ENCODE peak calls at places on chromosome 2, in eight cellular contexts. E is lower lobe of right lung, F is cardiac muscle cell, J is choroid plexus epithelial cell, P is fibroblast of lung, C is fibroblast of the aortic adventitia, L is omental fat pad, H is HFFc6. Y is an unnamed sample.

GRCh38 chr2:74845217-74845751 is 11.4 kb downstream of the HK2 start:
- DNase-seq in E (peak), F (no peak), J (peak), P (peak), C (peak), L (peak), H (peak), Y (no peak)

GRCh38 chr2:23691106-23691470 is 235.8 kb downstream of the ATAD2B start:
- DNase-seq in E (no peak), F (no peak), J (no peak), P (no peak), C (no peak), L (no peak), H (no peak), Y (no peak)

GRCh38 chr2:202317080-202317859 is 51.7 kb downstream of the NOP58 start:
- DNase-seq in E (no peak), F (no peak), J (peak), P (peak), C (peak), L (no peak), H (peak), Y (no peak)

GRCh38 chr2:197011033-197011432 is 84.5 kb upstream of the PGAP1 start:
- DNase-seq in E (no peak), F (no peak), J (no peak), P (no peak), C (no peak), L (no peak), H (no peak), Y (no peak)

GRCh38 chr2:191218292-191218898 is 26.8 kb upstream of the MYO1B start:
- DNase-seq in E (no peak), F (peak), J (peak), P (peak), C (peak), L (no peak), H (peak), Y (peak)

GRCh38 chr2:113103958-113104627 is 23.3 kb upstream of the IL1RN start:
- DNase-seq in E (no peak), F (no peak), J (no peak), P (no peak), C (peak), L (no peak), H (no peak), Y (no peak)

GRCh38 chr2:39782591-39782990 is 3.5 kb upstream of the THUMPD2 start:
- DNase-seq in E (no peak), F (no peak), J (no peak), P (no peak), C (no peak), L (no peak), H (no peak), Y (no peak)

GRCh38 chr2:228657807-228658402 is 476.4 kb upstream of the SPHKAP start:
- DNase-seq in E (no peak), F (peak), J (peak), P (peak), C (peak), L (no peak), H (peak), Y (no peak)

GRCh38 chr2:237766334-237766733 is 32.2 kb upstream of the RBM44 start:
- DNase-seq in E (no peak), F (no peak), J (peak), P (no peak), C (no peak), L (no peak), H (peak), Y (no peak)

GRCh38 chr2:176768185-176768584 is 444.4 kb upstream of the HNRNPA3 start:
- DNase-seq in E (no peak), F (no peak), J (no peak), P (no peak), C (no peak), L (peak), H (no peak), Y (no peak)

GRCh38 chr2:235688511-235689426 is 194.9 kb downstream of the AGAP1 start:
- DNase-seq in E (no peak), F (no peak), J (no peak), P (no peak), C (no peak), L (no peak), H (no peak), Y (no peak)

GRCh38 chr2:8374782-8375181 is 307.1 kb upstream of the ID2 start:
- DNase-seq in E (no peak), F (no peak), J (no peak), P (no peak), C (no peak), L (no peak), H (no peak), Y (no peak)

GRCh38 chr2:67215214-67215613 is 181.9 kb upstream of the ETAA1 start:
- DNase-seq in E (peak), F (peak), J (peak), P (peak), C (peak), L (no peak), H (peak), Y (peak)

GRCh38 chr2:29844713-29845320 is 76.6 kb downstream of the ALK start:
- DNase-seq in E (no peak), F (no peak), J (peak), P (no peak), C (peak), L (no peak), H (no peak), Y (no peak)

GRCh38 chr2:104804148-104804890 is 49.6 kb upstream of the POU3F3 start:
- DNase-seq in E (no peak), F (no peak), J (peak), P (no peak), C (no peak), L (no peak), H (no peak), Y (no peak)
- TF ChIP-seq CTCF in E (no peak), F (no peak), J (peak), P (no peak), C (no peak), L (no peak), H (no peak), Y (no peak)

GRCh38 chr2:207484444-207485391 is 45.0 kb upstream of the CREB1 start:
- DNase-seq in E (no peak), F (peak), J (no peak), P (no peak), C (peak), L (no peak), H (no peak), Y (no peak)

GRCh38 chr2:207490441-207490840 is 39.3 kb upstream of the CREB1 start:
- DNase-seq in E (no peak), F (no peak), J (no peak), P (no peak), C (no peak), L (no peak), H (no peak), Y (no peak)

GRCh38 chr2:207491086-207491485 is 38.7 kb upstream of the CREB1 start:
- DNase-seq in E (no peak), F (peak), J (no peak), P (no peak), C (no peak), L (no peak), H (peak), Y (no peak)

GRCh38 chr2:207489251-207489650 is 40.5 kb upstream of the CREB1 start:
- DNase-seq in E (no peak), F (no peak), J (no peak), P (no peak), C (no peak), L (no peak), H (no peak), Y (no peak)

GRCh38 chr2:207487650-207488315 is 42.0 kb upstream of the CREB1 start:
- DNase-seq in E (no peak), F (no peak), J (peak), P (peak), C (peak), L (no peak), H (peak), Y (no peak)
- TF ChIP-seq CTCF in E (no peak), F (peak), J (peak), P (no peak), C (peak), L (no peak), H (peak), Y (no peak)

GRCh38 chr2:239763433-239764097 is 261.6 kb downstream of the NDUFA10 start:
- DNase-seq in E (no peak), F (no peak), J (no peak), P (no peak), C (no peak), L (no peak), H (no peak), Y (no peak)
- TF ChIP-seq CTCF in E (no peak), F (no peak), J (no peak), P (no peak), C (no peak), L (no peak), H (no peak), Y (peak)

GRCh38 chr2:96471772-96472171 is 33.4 kb downstream of the NEURL3 start:
- DNase-seq in E (no peak), F (no peak), J (no peak), P (no peak), C (no peak), L (no peak), H (no peak), Y (no peak)

GRCh38 chr2:96470089-96470488 is 35.1 kb downstream of the NEURL3 start:
- DNase-seq in E (no peak), F (no peak), J (no peak), P (no peak), C (no peak), L (no peak), H (no peak), Y (no peak)

GRCh38 chr2:96468904-96469303 is 36.3 kb downstream of the NEURL3 start:
- DNase-seq in E (no peak), F (no peak), J (no peak), P (no peak), C (no peak), L (no peak), H (no peak), Y (no peak)

GRCh38 chr2:96464651-96465050 is 40.5 kb downstream of the NEURL3 start:
- DNase-seq in E (no peak), F (no peak), J (no peak), P (no peak), C (no peak), L (no peak), H (no peak), Y (no peak)

DNA sequence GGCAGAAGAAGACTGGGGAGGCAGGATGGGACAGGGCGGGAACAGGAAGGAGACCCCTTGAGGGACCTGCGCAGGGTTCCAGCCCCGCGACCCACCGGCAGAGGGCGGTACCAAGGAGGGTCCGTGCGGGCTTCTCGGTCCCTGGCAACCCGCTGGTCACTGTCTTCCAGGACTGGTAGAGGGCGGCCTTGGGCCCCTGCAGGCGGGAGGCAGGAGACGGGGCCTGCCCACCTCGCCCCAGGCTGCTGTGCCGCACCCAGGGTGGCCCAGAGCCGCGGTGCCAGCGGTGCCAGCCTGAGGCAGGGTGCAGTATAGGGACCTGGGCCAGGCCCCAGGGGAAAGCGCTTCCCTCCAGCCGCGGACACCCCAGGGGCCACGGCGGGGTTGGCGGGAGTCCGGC is 34.5 kb downstream of the NEURL3 start:
- DNase-seq in E (peak), F (peak), J (peak), P (peak), C (no peak), L (no peak), H (no peak), Y (peak)
- TF ChIP-seq CTCF in E (peak), F (peak), J (peak), P (peak), C (peak), L (no peak), H (peak), Y (peak)

GRCh38 chr2:5183031-5183430 is 509.2 kb upstream of the SOX11 start:
- DNase-seq in E (no peak), F (no peak), J (no peak), P (no peak), C (no peak), L (no peak), H (no peak), Y (no peak)
- TF ChIP-seq CTCF in E (no peak), F (no peak), J (no peak), P (no peak), C (no peak), L (no peak), H (no peak), Y (no peak)

GRCh38 chr2:68467077-68467960 is at the start of the genes APLF and FBXO48:
- DNase-seq in E (peak), F (peak), J (peak), P (peak), C (peak), L (peak), H (peak), Y (peak)
- TF ChIP-seq CTCF in E (no peak), F (no peak), J (no peak), P (no peak), C (no peak), L (no peak), H (no peak), Y (no peak)

GRCh38 chr2:119730598-119731278 is 29.0 kb upstream of the PTPN4 start:
- DNase-seq in E (peak), F (no peak), J (no peak), P (no peak), C (no peak), L (no peak), H (no peak), Y (no peak)

GRCh38 chr2:119735565-119735964 is 24.2 kb upstream of the PTPN4 start:
- DNase-seq in E (no peak), F (no peak), J (no peak), P (no peak), C (no peak), L (no peak), H (no peak), Y (no peak)

GRCh38 chr2:119734051-119734450 is 25.7 kb upstream of the PTPN4 start:
- DNase-seq in E (no peak), F (no peak), J (no peak), P (no peak), C (no peak), L (no peak), H (no peak), Y (no peak)

GRCh38 chr2:119732451-119733164 is 27.1 kb upstream of the PTPN4 start:
- DNase-seq in E (no peak), F (no peak), J (no peak), P (no peak), C (no peak), L (no peak), H (no peak), Y (no peak)

GRCh38 chr2:119732026-119732425 is 27.7 kb upstream of the PTPN4 start:
- DNase-seq in E (no peak), F (no peak), J (no peak), P (no peak), C (no peak), L (no peak), H (no peak), Y (no peak)
- TF ChIP-seq CTCF in E (no peak), F (no peak), J (no peak), P (no peak), C (no peak), L (no peak), H (no peak), Y (no peak)

GRCh38 chr2:127453392-127454171 is 35.4 kb downstream of the PROC start:
- DNase-seq in E (no peak), F (peak), J (peak), P (no peak), C (peak), L (no peak), H (no peak), Y (no peak)
- TF ChIP-seq CTCF in E (no peak), F (peak), J (peak), P (no peak), C (peak), L (no peak), H (peak), Y (no peak)

GRCh38 chr2:61176755-61177726 is 15.1 kb downstream of the C2orf74 start:
- DNase-seq in E (peak), F (peak), J (peak), P (peak), C (peak), L (peak), H (peak), Y (peak)
- TF ChIP-seq CTCF in E (no peak), F (no peak), J (no peak), P (no peak), C (no peak), L (no peak), H (peak), Y (no peak)

Y was measured in nephron progenitor cell.